ENCODE peak calls at places on chromosome 13, in four cellular contexts. One of them, this sample, is unnamed.

GRCh38 chr13:113192902-113193301 is 15.6 kb downstream of the PCID2 start:
- DNase-seq in AG04450: no peak
- DNase-seq in hepatocyte: no peak
- DNase-seq in fibroblast of lung: peak
- DNase-seq in this sample: peak

GRCh38 chr13:31638577-31638976 is 100.7 kb upstream of the RXFP2 start:
- DNase-seq in AG04450: peak
- DNase-seq in hepatocyte: no peak
- DNase-seq in fibroblast of lung: peak
- DNase-seq in this sample: peak

GRCh38 chr13:50226515-50227147 is 211.4 kb downstream of the KCNRG start:
- DNase-seq in AG04450: no peak
- DNase-seq in hepatocyte: no peak
- DNase-seq in fibroblast of lung: no peak
- DNase-seq in this sample: no peak

GRCh38 chr13:74246398-74246975 is 112.3 kb upstream of the KLF12 start:
- DNase-seq in AG04450: no peak
- DNase-seq in hepatocyte: no peak
- DNase-seq in fibroblast of lung: peak
- DNase-seq in this sample: no peak

GRCh38 chr13:94054159-94054558 is 425.3 kb downstream of the DCT start:
- DNase-seq in AG04450: no peak
- DNase-seq in hepatocyte: no peak
- DNase-seq in fibroblast of lung: no peak
- DNase-seq in this sample: no peak

GRCh38 chr13:114118763-114119123 is 13.7 kb downstream of the RASA3 start:
- DNase-seq in AG04450: no peak
- DNase-seq in hepatocyte: peak
- DNase-seq in fibroblast of lung: peak
- DNase-seq in this sample: no peak

GRCh38 chr13:110412132-110412912 is 105.2 kb downstream of the COL4A2 start:
- DNase-seq in AG04450: peak
- DNase-seq in hepatocyte: peak
- DNase-seq in fibroblast of lung: peak
- DNase-seq in this sample: peak

GRCh38 chr13:20051366-20051765 is 92.8 kb downstream of the ZMYM2 start:
- DNase-seq in AG04450: no peak
- DNase-seq in hepatocyte: no peak
- DNase-seq in fibroblast of lung: no peak
- DNase-seq in this sample: no peak

GRCh38 chr13:27920677-27921420 is 1.0 kb downstream of the PDX1 start:
- DNase-seq in AG04450: no peak
- DNase-seq in hepatocyte: no peak
- DNase-seq in fibroblast of lung: no peak
- DNase-seq in this sample: no peak

GRCh38 chr13:48151343-48151742 is 56.4 kb upstream of the MED4 start:
- DNase-seq in AG04450: no peak
- DNase-seq in hepatocyte: no peak
- DNase-seq in fibroblast of lung: no peak
- DNase-seq in this sample: no peak

GRCh38 chr13:107867701-107868661 is 347.4 kb downstream of the LIG4 start:
- DNase-seq in AG04450: no peak
- DNase-seq in hepatocyte: peak
- DNase-seq in fibroblast of lung: peak
- DNase-seq in this sample: no peak

GRCh38 chr13:78325585-78325984 is 277.8 kb downstream of the POU4F1 start:
- DNase-seq in AG04450: no peak
- DNase-seq in hepatocyte: no peak
- DNase-seq in fibroblast of lung: no peak
- DNase-seq in this sample: no peak

GRCh38 chr13:99663908-99664307 is 162.6 kb downstream of the TM9SF2 start:
- DNase-seq in AG04450: no peak
- DNase-seq in hepatocyte: no peak
- DNase-seq in fibroblast of lung: no peak
- DNase-seq in this sample: no peak

GRCh38 chr13:51912091-51912490 is 50.3 kb downstream of the CCDC70 start:
- DNase-seq in AG04450: no peak
- DNase-seq in hepatocyte: no peak
- DNase-seq in fibroblast of lung: peak
- DNase-seq in this sample: no peak
- TF ChIP-seq CTCF in AG04450: no peak
- TF ChIP-seq CTCF in hepatocyte: no peak
- TF ChIP-seq CTCF in fibroblast of lung: no peak
- TF ChIP-seq CTCF in this sample: no peak

DNA sequence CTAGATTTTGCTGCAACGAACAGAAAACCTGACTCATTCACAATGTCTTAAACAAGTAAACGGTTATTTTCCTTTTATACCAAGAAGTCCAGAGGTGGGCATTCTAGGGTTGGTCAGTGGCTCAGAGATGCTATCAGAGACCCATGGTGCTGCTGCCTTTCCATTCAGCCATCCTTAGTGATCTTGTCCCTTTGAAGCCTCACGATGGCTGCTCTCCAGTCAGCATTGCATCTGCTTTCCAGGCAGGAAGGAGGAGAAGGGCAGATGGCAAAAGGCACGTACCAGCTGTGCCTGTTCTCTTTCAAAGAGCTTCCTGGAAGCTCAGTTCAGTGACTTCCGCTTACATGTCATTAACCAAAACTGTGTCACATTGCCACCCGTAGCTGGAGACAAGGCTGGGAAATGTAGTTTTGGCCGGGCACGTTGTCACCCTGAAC is 30.1 kb downstream of the WDFY2 start:
- DNase-seq in AG04450: no peak
- DNase-seq in hepatocyte: no peak
- DNase-seq in fibroblast of lung: no peak
- DNase-seq in this sample: no peak
- H3K4me3 ChIP-seq in AG04450: no peak
- H3K4me3 ChIP-seq in hepatocyte: no peak
- H3K4me3 ChIP-seq in fibroblast of lung: no peak
- H3K4me3 ChIP-seq in this sample: no peak

GRCh38 chr13:111917901-111918300 is 149.0 kb upstream of the SOX1 start:
- DNase-seq in AG04450: no peak
- DNase-seq in hepatocyte: no peak
- DNase-seq in fibroblast of lung: no peak
- DNase-seq in this sample: no peak
- TF ChIP-seq CTCF in AG04450: no peak
- TF ChIP-seq CTCF in hepatocyte: no peak
- TF ChIP-seq CTCF in fibroblast of lung: no peak
- TF ChIP-seq CTCF in this sample: no peak

GRCh38 chr13:26255717-26256277 is 1.9 kb downstream of the CDK8 start:
- DNase-seq in AG04450: no peak
- DNase-seq in hepatocyte: peak
- DNase-seq in fibroblast of lung: peak
- DNase-seq in this sample: no peak
- H3K4me3 ChIP-seq in AG04450: peak
- H3K4me3 ChIP-seq in hepatocyte: peak
- H3K4me3 ChIP-seq in fibroblast of lung: peak
- H3K4me3 ChIP-seq in this sample: peak

GRCh38 chr13:66689037-66689619 is 541.0 kb downstream of the PCDH9 start:
- DNase-seq in AG04450: no peak
- DNase-seq in hepatocyte: no peak
- DNase-seq in fibroblast of lung: peak
- DNase-seq in this sample: no peak
- TF ChIP-seq CTCF in AG04450: peak
- TF ChIP-seq CTCF in hepatocyte: peak
- TF ChIP-seq CTCF in fibroblast of lung: peak
- TF ChIP-seq CTCF in this sample: peak

GRCh38 chr13:96792736-96793444 is 201.4 kb downstream of the OXGR1 start:
- DNase-seq in AG04450: no peak
- DNase-seq in hepatocyte: no peak
- DNase-seq in fibroblast of lung: no peak
- DNase-seq in this sample: no peak
- H3K4me3 ChIP-seq in AG04450: no peak
- H3K4me3 ChIP-seq in hepatocyte: no peak
- H3K4me3 ChIP-seq in fibroblast of lung: no peak
- H3K4me3 ChIP-seq in this sample: no peak

This sample was measured in BJ.